ENCODE peak calls at places on chromosomes 2 and 18, in seven cellular contexts. P is suprapubic skin, U is heart left ventricle, Q is lower leg skin, M is GM12891, J is NB4, T is Peyer's patch. B is an unnamed sample.

GRCh38 chr18:68418226-68418868 is 296.6 kb downstream of the TMX3 start:
- DNase-seq in J (no peak), M (no peak), P (no peak), T (no peak), Q (no peak), U (no peak), B (no peak)

GRCh38 chr2:185215497-185215896 is 523.1 kb upstream of the FSIP2 start:
- DNase-seq in P (no peak), J (no peak), U (no peak), M (no peak), T (no peak), Q (no peak), B (no peak)

GRCh38 chr2:12396699-12397098 is 320.0 kb upstream of the TRIB2 start:
- DNase-seq in J (no peak), P (no peak), U (no peak), Q (no peak), M (no peak), T (no peak), B (no peak)

GRCh38 chr2:38665854-38666577 is at the start of gene GALM:
- DNase-seq in Q (peak; percentile 81), J (peak; percentile 97), P (peak; percentile 88), U (peak; percentile 88), M (no peak), T (peak; percentile 86), B (peak; percentile 88)

GRCh38 chr2:127293386-127293757 is 572 bp downstream of the ERCC3 start:
- DNase-seq in T (no peak), Q (no peak), U (no peak), J (no peak), M (no peak), P (no peak), B (no peak)

GRCh38 chr2:3535794-3536681 is 16.7 kb upstream of the ADI1 start:
- DNase-seq in M (peak; percentile 54), J (no peak), T (peak; percentile 65), Q (peak; percentile 47), U (peak; percentile 79), P (peak; percentile 76), B (peak; percentile 86)

GRCh38 chr2:230011617-230012016 is 57.1 kb downstream of the SLC16A14 start:
- DNase-seq in Q (no peak), U (no peak), J (no peak), M (no peak), P (no peak), T (no peak), B (no peak)

GRCh38 chr2:120305296-120305695 is 40.6 kb upstream of the INHBB start:
- DNase-seq in J (peak; percentile 48), U (no peak), Q (no peak), M (no peak), T (peak; percentile 44), P (no peak), B (no peak)

GRCh38 chr18:8616026-8616401 is 6.8 kb downstream of the RAB12 start:
- DNase-seq in U (no peak), J (no peak), T (no peak), M (no peak), Q (no peak), P (no peak), B (no peak)

GRCh38 chr2:60478660-60479059 is 74.8 kb downstream of the BCL11A start:
- DNase-seq in P (no peak), M (no peak), Q (no peak), T (no peak), J (no peak), U (no peak), B (no peak)

GRCh38 chr2:37809525-37809924 is 115.6 kb upstream of the RMDN2 start:
- DNase-seq in T (no peak), P (no peak), M (no peak), J (peak; percentile 63), Q (no peak), U (peak; percentile 36), B (no peak)

GRCh38 chr18:11251229-11251890 is 102.0 kb upstream of the PIEZO2 start:
- DNase-seq in J (no peak), U (no peak), T (no peak), M (no peak), P (no peak), Q (no peak), B (no peak)

GRCh38 chr18:74040459-74041332 is 106.9 kb downstream of the FBXO15 start:
- DNase-seq in Q (no peak), U (no peak), T (peak; percentile 79), M (peak; percentile 42), P (no peak), J (peak; percentile 61), B (peak; percentile 84)

GRCh38 chr2:98778741-98779483 is 48.0 kb upstream of the MGAT4A start:
- DNase-seq in M (no peak), T (no peak), P (no peak), J (no peak), Q (no peak), U (no peak), B (no peak)

GRCh38 chr18:76264851-76265250 is 230.2 kb downstream of the ZNF516 start:
- DNase-seq in M (no peak), Q (no peak), J (no peak), P (no peak), U (no peak), T (no peak), B (no peak)

GRCh38 chr2:241984271-241984655 is 114.7 kb downstream of the RTP5 start:
- DNase-seq in T (peak; percentile 26), J (no peak), P (no peak), M (no peak), U (no peak), Q (no peak), B (peak; percentile 38)

GRCh38 chr18:28018361-28018760 is 158.6 kb downstream of the CDH2 start:
- DNase-seq in U (no peak), T (no peak), M (no peak), P (no peak), J (no peak), Q (no peak), B (no peak)

GRCh38 chr2:102050854-102051391 is 59.2 kb downstream of the IL1R2 start:
- DNase-seq in P (peak; percentile 90), T (peak; percentile 78), Q (peak; percentile 90), M (no peak), U (peak; percentile 92), J (peak; percentile 82), B (no peak)

GRCh38 chr2:65749549-65749948 is 317.1 kb upstream of the SPRED2 start:
- DNase-seq in M (no peak), U (no peak), P (no peak), T (no peak), J (no peak), Q (no peak), B (no peak)

GRCh38 chr2:160381425-160381951 is 112.1 kb downstream of the RBMS1 start:
- DNase-seq in P (no peak), Q (no peak), T (no peak), J (peak; percentile 78), M (no peak), U (no peak), B (no peak)

GRCh38 chr2:182381225-182381624 is 45.6 kb downstream of the PDE1A start:
- DNase-seq in P (no peak), M (no peak), Q (no peak), J (no peak), U (no peak), T (no peak), B (no peak)

GRCh38 chr18:23453657-23454011 is 547 bp downstream of the RIOK3 start:
- DNase-seq in J (peak; percentile 46), T (no peak), M (no peak), Q (no peak), P (no peak), U (no peak), B (no peak)
- TF ChIP-seq POLR2A in J (no peak), T (no peak), M (no peak), Q (no peak), P (no peak), U (no peak), B (no peak)

DNA sequence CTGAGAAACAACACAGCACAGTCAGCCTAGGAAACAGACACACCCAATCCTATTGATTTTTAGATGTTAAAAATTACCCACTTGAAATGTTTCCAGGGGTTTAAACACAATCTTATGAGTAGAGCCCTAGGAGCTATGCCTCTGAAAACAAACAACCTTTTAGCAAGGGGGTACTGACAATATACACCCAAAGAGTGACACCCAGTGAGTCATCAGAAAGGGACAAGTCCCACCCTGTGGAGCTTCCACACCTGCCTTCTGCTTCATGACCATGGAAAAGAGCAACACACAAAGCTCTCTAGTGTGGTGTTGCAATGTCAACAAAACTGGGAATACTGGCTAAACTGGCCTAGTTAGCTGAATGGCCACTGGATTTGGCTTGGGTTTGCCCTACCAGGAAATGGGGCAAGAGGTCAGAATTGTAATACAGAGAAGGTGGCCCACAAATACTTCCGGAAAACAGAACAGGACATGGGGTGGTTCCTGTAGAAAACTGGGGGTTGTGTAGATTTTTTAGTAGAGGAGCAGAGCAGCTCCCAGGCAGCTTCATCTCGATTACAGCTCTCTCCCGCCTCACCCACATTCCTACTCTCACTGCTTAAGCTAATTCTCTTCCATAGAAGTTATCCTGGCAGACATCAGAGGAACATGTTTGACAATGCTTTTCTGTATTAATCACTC is 98.2 kb downstream of the GAREM1 start:
- DNase-seq in U (no peak), J (no peak), M (no peak), P (no peak), T (peak; percentile 69), Q (peak; percentile 65), B (no peak)
- TF ChIP-seq POLR2A in U (no peak), J (no peak), M (no peak), P (no peak), T (no peak), Q (no peak), B (no peak)

GRCh38 chr18:23487738-23488625 is 15.3 kb upstream of the RMC1 start:
- DNase-seq in P (no peak), T (peak; percentile 69), J (no peak), Q (no peak), M (no peak), U (no peak), B (peak; percentile 85)
- TF ChIP-seq POLR2A in P (no peak), T (no peak), J (no peak), Q (no peak), M (no peak), U (no peak), B (no peak)

GRCh38 chr2:692349-692748 is 15.1 kb upstream of the TMEM18 start:
- DNase-seq in M (no peak), T (no peak), U (no peak), P (no peak), Q (no peak), J (no peak), B (no peak)

GRCh38 chr2:688504-689076 is 11.4 kb upstream of the TMEM18 start:
- DNase-seq in U (no peak), J (no peak), Q (no peak), P (no peak), T (no peak), M (no peak), B (no peak)

GRCh38 chr2:691825-692224 is 14.6 kb upstream of the TMEM18 start:
- DNase-seq in P (no peak), U (no peak), M (no peak), J (no peak), Q (no peak), T (no peak), B (no peak)

GRCh38 chr2:690799-691198 is 13.6 kb upstream of the TMEM18 start:
- DNase-seq in P (no peak), U (no peak), J (no peak), T (no peak), Q (no peak), M (no peak), B (no peak)

GRCh38 chr2:689877-690510 is 12.8 kb upstream of the TMEM18 start:
- DNase-seq in Q (no peak), U (no peak), J (no peak), P (no peak), T (no peak), M (no peak), B (peak; percentile 76)
- TF ChIP-seq POLR2A in Q (no peak), U (no peak), J (no peak), P (no peak), T (no peak), M (no peak), B (no peak)

GRCh38 chr18:49721981-49722380 is 91.4 kb downstream of the ACAA2 start:
- DNase-seq in M (no peak), Q (no peak), J (no peak), T (no peak), U (no peak), P (no peak), B (no peak)
- TF ChIP-seq POLR2A in M (no peak), Q (no peak), J (no peak), T (no peak), U (no peak), P (no peak), B (no peak)

B was measured in spleen.